ENCODE peak calls at places on chromosomes 7 and 10, in ten cellular contexts. X, T, E, M, F, P, Z, R, A and K are unnamed samples.

GRCh38 chr7:80347173-80347572 is 164.7 kb downstream of the GNAT3 start:
- DNase-seq in Z (no peak), M (peak; percentile 42), F (no peak), A (no peak), X (peak; percentile 27), P (no peak), R (no peak), T (no peak), E (no peak), K (no peak)

GRCh38 chr10:48634198-48634983 is 29.5 kb upstream of the ARHGAP22 start:
- DNase-seq in F (no peak), Z (no peak), A (no peak), P (no peak), T (no peak), M (peak; percentile 77), X (no peak), E (no peak), R (no peak), K (no peak)

GRCh38 chr10:110353244-110354119 is 48.8 kb upstream of the SMNDC1 start:
- DNase-seq in M (peak; percentile 95), A (no peak), E (peak; percentile 18), T (peak; percentile 49), X (peak; percentile 85), Z (peak; percentile 44), P (peak; percentile 38), F (no peak), R (peak; percentile 36), K (no peak)

GRCh38 chr10:23046032-23046431 is 49.3 kb upstream of the MSRB2 start:
- DNase-seq in M (no peak), X (no peak), P (no peak), Z (no peak), T (no peak), F (no peak), E (no peak), R (no peak), A (no peak), K (no peak)

GRCh38 chr7:150962743-150963399 is 15.2 kb downstream of the KCNH2 start:
- DNase-seq in X (peak; percentile 39), M (no peak), E (peak; percentile 67), T (no peak), F (no peak), R (peak; percentile 35), Z (peak; percentile 92), P (peak; percentile 76), A (peak; percentile 61), K (no peak)

GRCh38 chr10:59954296-59954695 is 47.9 kb upstream of the CCDC6 start:
- DNase-seq in M (peak; percentile 28), P (no peak), A (no peak), T (no peak), Z (no peak), X (no peak), F (no peak), E (no peak), R (no peak), K (no peak)

GRCh38 chr7:47298636-47299035 is 283.3 kb downstream of the TNS3 start:
- DNase-seq in A (no peak), T (no peak), Z (no peak), E (no peak), F (no peak), P (no peak), R (no peak), M (no peak), X (no peak), K (no peak)

GRCh38 chr7:117873056-117873932 is at the start of gene CTTNBP2:
- DNase-seq in A (no peak), Z (peak; percentile 21), R (no peak), F (peak; percentile 23), M (peak; percentile 62), E (no peak), T (peak; percentile 28), P (peak; percentile 78), X (peak; percentile 28), K (peak; percentile 77)

GRCh38 chr7:32936686-32937085 is 20.6 kb upstream of the FKBP9 start:
- DNase-seq in P (no peak), F (no peak), E (no peak), A (no peak), T (no peak), R (no peak), X (no peak), M (no peak), Z (no peak), K (no peak)

GRCh38 chr7:68440870-68441269 is 1157.4 kb upstream of the AUTS2 start:
- DNase-seq in E (no peak), P (no peak), A (no peak), M (no peak), F (no peak), Z (no peak), X (no peak), T (no peak), R (no peak), K (no peak)

GRCh38 chr7:157587487-157588270 is 250.9 kb downstream of the DNAJB6 start:
- DNase-seq in P (no peak), E (no peak), F (no peak), M (no peak), R (no peak), A (no peak), Z (no peak), T (no peak), X (no peak), K (no peak)

GRCh38 chr10:50497758-50498157 is 126.0 kb downstream of the SGMS1 start:
- DNase-seq in Z (no peak), R (no peak), X (peak; percentile 72), A (no peak), P (peak; percentile 13), E (no peak), T (no peak), M (peak; percentile 86), F (no peak), K (no peak)

GRCh38 chr7:23955145-23955544 is 245.1 kb downstream of the STK31 start:
- DNase-seq in R (no peak), E (no peak), X (peak; percentile 55), A (no peak), T (no peak), F (no peak), M (peak; percentile 27), P (no peak), Z (no peak), K (no peak)

GRCh38 chr7:12481722-12482121 is 78.1 kb upstream of the VWDE start:
- DNase-seq in X (no peak), E (no peak), F (no peak), T (no peak), P (no peak), Z (no peak), R (no peak), M (no peak), A (no peak), K (no peak)

GRCh38 chr7:42758124-42758523 is 153.7 kb downstream of the C7orf25 start:
- DNase-seq in X (peak; percentile 56), E (no peak), A (no peak), R (no peak), M (no peak), T (no peak), P (no peak), Z (no peak), F (no peak), K (no peak)

GRCh38 chr10:101695404-101695732 is 398 bp upstream of the FBXW4 start:
- DNase-seq in E (no peak), M (no peak), F (no peak), A (no peak), P (no peak), T (no peak), R (no peak), X (no peak), Z (no peak), K (no peak)
- H3K4me3 ChIP-seq in E (peak overlapping the region; percentile 58), M (peak overlapping the region; percentile 91), F (peak overlapping the region; percentile 64), A (peak overlapping the region; percentile 90), P (peak overlapping the region; percentile 98), T (peak overlapping the region; percentile 84), R (peak overlapping the region; percentile 38), X (peak overlapping the region; percentile 93), Z (peak overlapping the region; percentile 90), K (peak overlapping the region; percentile 50)

GRCh38 chr10:133275683-133276092 is 980 bp downstream of the ADAM8 start:
- DNase-seq in R (no peak), P (no peak), T (no peak), A (peak; percentile 41), X (peak; percentile 41), E (peak; percentile 40), Z (no peak), M (no peak), F (no peak), K (no peak)

GRCh38 chr10:133276100-133276434 is 601 bp downstream of the ADAM8 start:
- DNase-seq in F (no peak), M (no peak), R (no peak), T (no peak), E (no peak), Z (no peak), A (no peak), X (no peak), P (no peak), K (no peak)

GRCh38 chr10:133277277-133277992 is 767 bp upstream of the ADAM8 start:
- DNase-seq in E (no peak), R (no peak), M (no peak), F (no peak), T (no peak), Z (no peak), X (no peak), P (no peak), A (no peak), K (no peak)

GRCh38 chr10:133277993-133278576 is 1.4 kb upstream of the ADAM8 start:
- DNase-seq in P (no peak), A (peak; percentile 28), T (no peak), E (no peak), Z (no peak), M (no peak), F (no peak), R (no peak), X (peak; percentile 6), K (no peak)

GRCh38 chr10:133276435-133277201 is at the start of gene ADAM8:
- DNase-seq in M (no peak), F (no peak), A (peak; percentile 70), E (peak; percentile 54), X (peak; percentile 61), R (peak; percentile 62), Z (no peak), P (peak; percentile 64), T (no peak), K (no peak)
- H3K4me1 ChIP-seq in M (peaks cover 6% of the 10 kb centered on the region), F (no peaks in the 10 kb centered on the region), A (peaks cover 49% of the 10 kb centered on the region), E (peaks cover 34% of the 10 kb centered on the region), X (peaks cover 54% of the 10 kb centered on the region), R (peaks cover 45% of the 10 kb centered on the region), Z (peaks cover 4% of the 10 kb centered on the region), P (peaks cover 42% of the 10 kb centered on the region), T (no peaks in the 10 kb centered on the region), K (no peaks in the 10 kb centered on the region)

DNA sequence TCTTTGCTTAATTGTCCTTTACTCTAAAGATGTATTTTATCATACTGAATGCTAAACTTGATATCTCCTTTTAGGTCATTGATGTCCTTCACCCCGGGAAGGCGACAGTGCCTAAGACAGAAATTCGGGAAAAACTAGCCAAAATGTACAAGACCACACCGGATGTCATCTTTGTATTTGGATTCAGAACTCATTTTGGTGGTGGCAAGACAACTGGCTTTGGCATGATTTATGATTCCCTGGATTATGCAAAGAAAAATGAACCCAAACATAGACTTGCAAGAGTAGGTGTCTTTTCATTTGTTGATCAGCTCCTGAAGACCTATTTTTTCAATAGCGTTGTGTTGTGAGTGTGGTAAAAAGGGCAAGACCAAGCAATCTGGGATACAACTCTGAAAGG is 1.8 kb downstream of the RPS24 start:
- DNase-seq in R (no peak), P (no peak), M (no peak), E (no peak), F (no peak), Z (no peak), T (no peak), A (no peak), X (no peak), K (no peak)
- H3K4me3 ChIP-seq in R (no peak overlapping the region), P (no peak overlapping the region), M (peak overlapping the region; percentile 99), E (no peak overlapping the region), F (no peak overlapping the region), Z (peak overlapping the region; percentile 71), T (no peak overlapping the region), A (peak overlapping the region; percentile 86), X (peak overlapping the region; percentile 65), K (peak overlapping the region; percentile 94)

GRCh38 chr10:43339136-43339535 is 32.3 kb upstream of the FXYD4 start:
- DNase-seq in X (no peak), F (no peak), T (no peak), Z (no peak), A (no peak), M (no peak), E (no peak), R (no peak), P (no peak), K (no peak)
- H3K4me1 ChIP-seq in X (peaks cover 15% of the 10 kb centered on the region), F (no peaks in the 10 kb centered on the region), T (no peaks in the 10 kb centered on the region), Z (peaks cover 72% of the 10 kb centered on the region), A (peaks cover 21% of the 10 kb centered on the region), M (no peaks in the 10 kb centered on the region), E (no peaks in the 10 kb centered on the region), R (no peaks in the 10 kb centered on the region), P (peaks cover 12% of the 10 kb centered on the region), K (peaks cover 31% of the 10 kb centered on the region)